ENCODE peak calls at places on chromosomes 5 and 9, in eight cellular contexts. K is Caki2, I is sigmoid colon, O is coronary artery, J is K562, Y is A549, N is PC-3, T is HepG2. X is an unnamed sample.

GRCh38 chr5:140808889-140809291 is 2.0 kb downstream of the PCDHA4 start:
- DNase-seq in K (no peak), I (no peak), O (no peak), J (no peak), Y (no peak), N (no peak), T (no peak), X (no peak)

GRCh38 chr9:93818795-93819472 is 136.2 kb downstream of the BARX1 start:
- DNase-seq in K (no peak), I (no peak), O (peak), J (no peak), Y (no peak), N (no peak), T (no peak), X (no peak)

GRCh38 chr9:70589571-70590263 is 175.3 kb upstream of the KLF9 start:
- DNase-seq in K (no peak), I (peak), O (peak), J (no peak), Y (no peak), N (no peak), T (no peak), X (no peak)

GRCh38 chr9:76353280-76353679 is 40.9 kb downstream of the RFK start:
- DNase-seq in K (no peak), I (no peak), O (no peak), J (no peak), Y (no peak), N (peak), T (no peak), X (no peak)

GRCh38 chr5:14901462-14902051 is 30.0 kb upstream of the ANKH start:
- DNase-seq in K (no peak), I (no peak), O (no peak), J (no peak), Y (no peak), N (no peak), T (no peak), X (no peak)

GRCh38 chr5:119070828-119071572 is at the start of gene DMXL1:
- DNase-seq in K (peak), I (peak), O (peak), J (peak), Y (peak), N (peak), T (peak), X (peak)

GRCh38 chr5:136053336-136054121 is 24.7 kb downstream of the TGFBI start:
- DNase-seq in K (peak), I (no peak), O (no peak), J (peak), Y (peak), N (peak), T (peak), X (no peak)

GRCh38 chr5:138743506-138743905 is 9.7 kb upstream of the CTNNA1 start:
- DNase-seq in K (no peak), I (no peak), O (no peak), J (no peak), Y (no peak), N (no peak), T (no peak), X (no peak)

GRCh38 chr9:113631811-113632665 is 168.5 kb downstream of the RGS3 start:
- DNase-seq in K (no peak), I (peak), O (peak), J (no peak), Y (no peak), N (no peak), T (no peak), X (no peak)

GRCh38 chr9:116653580-116654355 is 33.3 kb upstream of the TRIM32 start:
- DNase-seq in K (no peak), I (no peak), O (no peak), J (no peak), Y (no peak), N (no peak), T (peak), X (no peak)

GRCh38 chr5:3320317-3320865 is 275.2 kb upstream of the IRX1 start:
- DNase-seq in K (peak), I (peak), O (no peak), J (no peak), Y (no peak), N (no peak), T (no peak), X (no peak)

GRCh38 chr5:35373196-35373696 is 143.0 kb upstream of the PRLR start:
- DNase-seq in K (no peak), I (no peak), O (no peak), J (no peak), Y (no peak), N (peak), T (no peak), X (peak)

GRCh38 chr5:5063533-5063953 is 76.6 kb upstream of the ADAMTS16 start:
- DNase-seq in K (peak), I (no peak), O (no peak), J (no peak), Y (peak), N (no peak), T (peak), X (no peak)

GRCh38 chr5:149114403-149115312 is 26.6 kb upstream of the ABLIM3 start:
- DNase-seq in K (peak), I (peak), O (no peak), J (peak), Y (peak), N (peak), T (peak), X (peak)

GRCh38 chr5:1732955-1733354 is 66.7 kb downstream of the MRPL36 start:
- DNase-seq in K (no peak), I (no peak), O (peak), J (no peak), Y (no peak), N (no peak), T (no peak), X (no peak)

GRCh38 chr5:122697171-122697570 is 77.7 kb upstream of the SNX2 start:
- DNase-seq in K (no peak), I (no peak), O (no peak), J (no peak), Y (no peak), N (no peak), T (no peak), X (no peak)

GRCh38 chr5:1110930-1111726 is 735 bp downstream of the SLC12A7 start:
- DNase-seq in K (no peak), I (no peak), O (no peak), J (peak), Y (peak), N (peak), T (no peak), X (no peak)

GRCh38 chr5:112245616-112246015 is 173.5 kb downstream of the EPB41L4A start:
- DNase-seq in K (no peak), I (no peak), O (no peak), J (no peak), Y (no peak), N (no peak), T (no peak), X (no peak)

GRCh38 chr9:13707635-13708410 is 428.3 kb upstream of the MPDZ start:
- DNase-seq in K (no peak), I (no peak), O (no peak), J (no peak), Y (peak), N (peak), T (no peak), X (no peak)

GRCh38 chr5:78813906-78814518 is 165.4 kb upstream of the LHFPL2 start:
- DNase-seq in K (no peak), I (no peak), O (no peak), J (no peak), Y (no peak), N (no peak), T (no peak), X (no peak)

GRCh38 chr9:96644137-96644536 is 11.0 kb downstream of the PRXL2C start:
- DNase-seq in K (no peak), I (no peak), O (no peak), J (no peak), Y (peak), N (peak), T (peak), X (no peak)

GRCh38 chr5:4662845-4663244 is 477.3 kb upstream of the ADAMTS16 start:
- DNase-seq in K (no peak), I (no peak), O (no peak), J (no peak), Y (no peak), N (no peak), T (no peak), X (no peak)

GRCh38 chr5:104785097-104785496 is 1222.5 kb upstream of the NUDT12 start:
- DNase-seq in K (no peak), I (no peak), O (no peak), J (no peak), Y (no peak), N (no peak), T (no peak), X (no peak)

GRCh38 chr5:168413596-168413995 is 72.7 kb upstream of the RARS1 start:
- DNase-seq in K (no peak), I (no peak), O (no peak), J (no peak), Y (no peak), N (no peak), T (no peak), X (no peak)

GRCh38 chr9:91803143-91803940 is 146.7 kb downstream of the ROR2 start:
- DNase-seq in K (no peak), I (peak), O (peak), J (no peak), Y (no peak), N (no peak), T (no peak), X (no peak)

GRCh38 chr9:129052592-129052991 is 16.2 kb downstream of the MIGA2 start:
- DNase-seq in K (no peak), I (no peak), O (no peak), J (peak), Y (peak), N (peak), T (no peak), X (peak)

GRCh38 chr9:136439550-136440408 is at the start of gene INPP5E:
- DNase-seq in K (peak), I (peak), O (peak), J (peak), Y (peak), N (peak), T (peak), X (peak)

GRCh38 chr9:129209109-129209508 is 31.0 kb upstream of the IER5L start:
- DNase-seq in K (no peak), I (no peak), O (no peak), J (no peak), Y (no peak), N (no peak), T (no peak), X (no peak)

GRCh38 chr9:32487981-32488380 is 38.0 kb downstream of the RIGI start:
- DNase-seq in K (no peak), I (no peak), O (no peak), J (no peak), Y (no peak), N (no peak), T (no peak), X (no peak)

GRCh38 chr9:28001096-28001495 is 427.8 kb upstream of the C9orf72 start:
- DNase-seq in K (no peak), I (no peak), O (no peak), J (no peak), Y (no peak), N (no peak), T (no peak), X (no peak)

GRCh38 chr5:153959134-153959957 is 79.4 kb downstream of the FAM114A2 start:
- DNase-seq in K (peak), I (no peak), O (no peak), J (no peak), Y (peak), N (no peak), T (no peak), X (no peak)

X was measured in transverse colon.